ENCODE peak calls at places on chromosomes 7 and 10, in four cellular contexts. One of them, this sample, is unnamed.

GRCh38 chr7:91383186-91383585 is 119.0 kb downstream of the FZD1 start:
- DNase-seq in WTC11: no peak
- DNase-seq in GM12878: no peak
- DNase-seq in HepG2: no peak
- DNase-seq in this sample: no peak

GRCh38 chr7:1893025-1893424 is 222.9 kb downstream of the ELFN1 start:
- DNase-seq in WTC11: no peak
- DNase-seq in GM12878: no peak
- DNase-seq in HepG2: no peak
- DNase-seq in this sample: no peak

GRCh38 chr7:99086944-99087343 is 57.0 kb downstream of the SMURF1 start:
- DNase-seq in WTC11: no peak
- DNase-seq in GM12878: no peak
- DNase-seq in HepG2: no peak
- DNase-seq in this sample: no peak

GRCh38 chr7:129367700-129368388 is 66.4 kb upstream of the STRIP2 start:
- DNase-seq in WTC11: peak; percentile 86
- DNase-seq in GM12878: peak; percentile 57
- DNase-seq in HepG2: peak; percentile 36
- DNase-seq in this sample: peak; percentile 91

GRCh38 chr10:14691359-14691758 is 83.3 kb downstream of the FAM107B start:
- DNase-seq in WTC11: no peak
- DNase-seq in GM12878: no peak
- DNase-seq in HepG2: no peak
- DNase-seq in this sample: no peak

GRCh38 chr10:88389456-88389855 is 193.7 kb downstream of the RNLS start:
- DNase-seq in WTC11: no peak
- DNase-seq in GM12878: peak; percentile 41
- DNase-seq in HepG2: peak; percentile 15
- DNase-seq in this sample: peak; percentile 10

GRCh38 chr10:100803908-100804307 is 58.5 kb downstream of the PAX2 start:
- DNase-seq in WTC11: no peak
- DNase-seq in GM12878: no peak
- DNase-seq in HepG2: no peak
- DNase-seq in this sample: no peak

GRCh38 chr10:2508971-2509605 is 558.3 kb upstream of the PFKP start:
- DNase-seq in WTC11: no peak
- DNase-seq in GM12878: no peak
- DNase-seq in HepG2: no peak
- DNase-seq in this sample: no peak

GRCh38 chr7:43479042-43479441 is 103.9 kb upstream of the STK17A start:
- DNase-seq in WTC11: no peak
- DNase-seq in GM12878: no peak
- DNase-seq in HepG2: peak; percentile 33
- DNase-seq in this sample: no peak

GRCh38 chr10:24350111-24350921 is 141.4 kb downstream of the KIAA1217 start:
- DNase-seq in WTC11: no peak
- DNase-seq in GM12878: no peak
- DNase-seq in HepG2: no peak
- DNase-seq in this sample: no peak

GRCh38 chr7:29410981-29411380 is 152.7 kb upstream of the PRR15 start:
- DNase-seq in WTC11: no peak
- DNase-seq in GM12878: no peak
- DNase-seq in HepG2: no peak
- DNase-seq in this sample: no peak

GRCh38 chr7:114392686-114393085 is 21.9 kb upstream of the FOXP2 start:
- DNase-seq in WTC11: no peak
- DNase-seq in GM12878: no peak
- DNase-seq in HepG2: no peak
- DNase-seq in this sample: no peak

GRCh38 chr10:127873901-127874470 is 18.8 kb downstream of the CLRN3 start:
- DNase-seq in WTC11: no peak
- DNase-seq in GM12878: no peak
- DNase-seq in HepG2: no peak
- DNase-seq in this sample: no peak

GRCh38 chr10:69087600-69088470 is at the start of gene SRGN:
- DNase-seq in WTC11: no peak
- DNase-seq in GM12878: peak; percentile 97
- DNase-seq in HepG2: no peak
- DNase-seq in this sample: peak; percentile 90

GRCh38 chr7:93559624-93560491 is 14.7 kb downstream of the CALCR start:
- DNase-seq in WTC11: no peak
- DNase-seq in GM12878: no peak
- DNase-seq in HepG2: no peak
- DNase-seq in this sample: no peak

GRCh38 chr10:27525819-27526218 is 21.7 kb downstream of the RAB18 start:
- DNase-seq in WTC11: no peak
- DNase-seq in GM12878: no peak
- DNase-seq in HepG2: no peak
- DNase-seq in this sample: no peak

GRCh38 chr7:41925946-41926345 is 223.1 kb upstream of the INHBA start:
- DNase-seq in WTC11: no peak
- DNase-seq in GM12878: no peak
- DNase-seq in HepG2: no peak
- DNase-seq in this sample: no peak

GRCh38 chr10:60572511-60573194 is 183.0 kb upstream of the ANK3 start:
- DNase-seq in WTC11: peak; percentile 38
- DNase-seq in GM12878: no peak
- DNase-seq in HepG2: peak; percentile 12
- DNase-seq in this sample: no peak

GRCh38 chr7:145863-146262 is 46.5 kb upstream of the FAM20C start:
- DNase-seq in WTC11: no peak
- DNase-seq in GM12878: no peak
- DNase-seq in HepG2: no peak
- DNase-seq in this sample: no peak
- TF ChIP-seq TCF7 in WTC11: no peak
- TF ChIP-seq TCF7 in GM12878: no peak
- TF ChIP-seq TCF7 in HepG2: no peak
- TF ChIP-seq TCF7 in this sample: no peak

DNA sequence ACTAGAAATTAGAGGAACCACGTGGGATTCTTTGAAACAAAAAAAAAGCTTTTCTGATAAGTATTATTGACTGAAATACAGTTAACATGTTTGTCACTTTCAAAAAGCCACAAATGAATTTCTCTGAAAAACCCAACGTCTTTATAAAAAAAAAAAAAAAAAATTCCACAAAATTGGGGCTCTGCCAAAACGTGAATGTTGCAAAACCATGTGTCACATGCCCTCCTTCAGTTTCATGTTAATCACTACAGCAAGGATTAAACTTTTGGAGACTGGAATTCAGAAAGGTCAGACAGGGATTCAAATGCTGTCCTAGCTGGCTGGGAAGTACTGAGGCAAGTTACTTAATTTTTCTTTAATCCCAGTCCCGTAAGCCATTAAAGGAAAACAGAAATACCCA is 278.0 kb upstream of the KLF14 start:
- DNase-seq in WTC11: no peak
- DNase-seq in GM12878: no peak
- DNase-seq in HepG2: no peak
- DNase-seq in this sample: peak; percentile 30
- TF ChIP-seq TCF7 in WTC11: no peak
- TF ChIP-seq TCF7 in GM12878: no peak
- TF ChIP-seq TCF7 in HepG2: no peak
- TF ChIP-seq TCF7 in this sample: no peak

DNA sequence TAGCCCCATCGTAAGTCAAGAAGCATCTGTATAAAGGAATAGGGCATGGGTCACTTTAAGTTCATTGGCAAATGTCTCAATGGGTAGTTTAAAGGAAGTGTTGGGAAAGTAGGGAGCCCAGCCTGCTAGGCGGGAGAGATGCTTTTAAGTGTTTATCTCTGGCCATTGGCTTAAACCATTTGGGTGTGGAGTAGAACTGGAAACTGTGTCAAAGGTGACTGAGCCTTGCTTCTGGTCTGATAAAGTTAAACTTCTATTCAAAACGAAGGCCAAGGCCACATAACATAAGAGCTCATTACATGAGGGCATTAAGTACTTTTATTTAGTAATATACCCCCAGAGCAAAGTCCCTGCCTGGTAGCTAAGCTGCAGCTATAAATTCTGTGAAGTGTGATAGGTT is 148.7 kb downstream of the SPAG6 start:
- DNase-seq in WTC11: no peak
- DNase-seq in GM12878: no peak
- DNase-seq in HepG2: no peak
- DNase-seq in this sample: no peak
- TF ChIP-seq TCF7 in WTC11: no peak
- TF ChIP-seq TCF7 in GM12878: no peak
- TF ChIP-seq TCF7 in HepG2: no peak
- TF ChIP-seq TCF7 in this sample: no peak

GRCh38 chr10:114405011-114405350 is 679 bp upstream of the AFAP1L2 start:
- DNase-seq in WTC11: no peak
- DNase-seq in GM12878: no peak
- DNase-seq in HepG2: no peak
- DNase-seq in this sample: no peak
- TF ChIP-seq TCF7 in WTC11: no peak
- TF ChIP-seq TCF7 in GM12878: no peak
- TF ChIP-seq TCF7 in HepG2: no peak
- TF ChIP-seq TCF7 in this sample: no peak